ENCODE peak calls at places on chromosome 14, in nine cellular contexts. U is ureter, D is EL, L is SIG-M5, N is HFFc6, G is fibroblast of the aortic adventitia, A is AG08395, Z is NCI-H345, B is skeletal muscle cell. F is an unnamed sample.

GRCh38 chr14:105861985-105862465 is 335.6 kb downstream of the TMEM121 start:
- DNase-seq in B (no peak), Z (no peak), L (no peak), N (no peak), G (no peak), A (no peak), U (peak; percentile 34), D (no peak), F (peak; percentile 23)

GRCh38 chr14:50106178-50106577 is 10.2 kb downstream of the VCPKMT start:
- DNase-seq in D (no peak), L (no peak), N (no peak), A (no peak), G (no peak), B (no peak), Z (no peak), U (no peak), F (no peak)

GRCh38 chr14:75452900-75453816 is 25.3 kb downstream of the JDP2 start:
- DNase-seq in A (peak; percentile 91), G (peak; percentile 88), N (peak; percentile 96), Z (no peak), L (no peak), D (peak; percentile 99), B (peak; percentile 84), U (peak; percentile 72), F (no peak)

GRCh38 chr14:89298056-89298834 is 118.8 kb downstream of the FOXN3 start:
- DNase-seq in A (no peak), Z (peak; percentile 72), G (no peak), B (no peak), D (no peak), U (no peak), L (no peak), N (no peak), F (no peak)

GRCh38 chr14:68506021-68506644 is 286.7 kb downstream of the ZFP36L1 start:
- DNase-seq in Z (no peak), A (peak; percentile 77), G (peak; percentile 64), D (peak; percentile 75), U (no peak), B (no peak), N (peak; percentile 72), L (no peak), F (peak; percentile 67)

GRCh38 chr14:94601961-94602391 is 10.2 kb upstream of the SERPINA3 start:
- DNase-seq in G (peak; percentile 98), D (peak; percentile 87), B (peak; percentile 91), L (no peak), N (no peak), A (peak; percentile 92), Z (no peak), U (peak; percentile 74), F (peak; percentile 60)

GRCh38 chr14:58059121-58059520 is 92.9 kb downstream of the ARMH4 start:
- DNase-seq in A (no peak), Z (no peak), D (no peak), N (no peak), U (no peak), L (no peak), B (no peak), G (no peak), F (no peak)

GRCh38 chr14:61475316-61475715 is 153.9 kb downstream of the PRKCH start:
- DNase-seq in N (peak; percentile 67), D (peak; percentile 70), L (no peak), G (peak; percentile 87), A (peak; percentile 51), Z (peak; percentile 55), B (peak; percentile 57), U (peak; percentile 34), F (no peak)

GRCh38 chr14:54652188-54652889 is 85.4 kb downstream of the SAMD4A start:
- DNase-seq in B (peak; percentile 99), N (peak; percentile 99), Z (no peak), D (peak; percentile 100), G (peak; percentile 99), L (no peak), A (peak; percentile 96), U (peak; percentile 84), F (peak; percentile 74)

GRCh38 chr14:98069712-98070133 is 1202.3 kb downstream of the BCL11B start:
- DNase-seq in A (no peak), B (no peak), G (no peak), N (peak; percentile 0), D (no peak), U (peak; percentile 47), Z (no peak), L (no peak), F (no peak)

GRCh38 chr14:72000907-72001306 is 68.7 kb downstream of the RGS6 start:
- DNase-seq in U (no peak), G (no peak), A (no peak), L (no peak), B (no peak), Z (no peak), D (no peak), N (no peak), F (no peak)

GRCh38 chr14:80628547-80628946 is 313.0 kb downstream of the CEP128 start:
- DNase-seq in D (no peak), U (no peak), B (no peak), G (no peak), L (no peak), Z (no peak), A (no peak), N (no peak), F (peak; percentile 27)

GRCh38 chr14:99395904-99396530 is 84.6 kb downstream of the SETD3 start:
- DNase-seq in A (peak; percentile 20), U (no peak), Z (peak; percentile 79), L (no peak), G (no peak), N (no peak), D (peak; percentile 73), B (peak; percentile 31), F (peak; percentile 45)

GRCh38 chr14:51139221-51139681 is 44.3 kb upstream of the TRIM9 start:
- DNase-seq in G (no peak), U (no peak), A (no peak), D (no peak), L (peak; percentile 53), N (no peak), Z (no peak), B (no peak), F (no peak)

F was measured in stomach.